ENCODE peak calls at places on chromosomes 12 and 14, in nine cellular contexts. One of them, this sample, is unnamed.

GRCh38 chr12:2239376-2240010 is 186.7 kb downstream of the CACNA1C start:
- DNase-seq in endothelial cell: no peak
- DNase-seq in nephron progenitor cell: no peak
- DNase-seq in astrocyte of the spinal cord: no peak
- DNase-seq in Caco-2: no peak
- DNase-seq in astrocyte: no peak
- DNase-seq in omental fat pad: no peak
- DNase-seq in endodermal cell: no peak
- DNase-seq in AG04450: no peak
- DNase-seq in this sample: no peak

GRCh38 chr14:96257056-96257455 is 1.0 kb downstream of the BDKRB1 start:
- DNase-seq in nephron progenitor cell: no peak
- DNase-seq in omental fat pad: no peak
- DNase-seq in Caco-2: no peak
- DNase-seq in astrocyte of the spinal cord: no peak
- DNase-seq in endothelial cell: no peak
- DNase-seq in AG04450: no peak
- DNase-seq in astrocyte: no peak
- DNase-seq in endodermal cell: no peak
- DNase-seq in this sample: no peak

GRCh38 chr12:53170245-53170644 is 10.3 kb upstream of the ZNF740 start:
- DNase-seq in astrocyte of the spinal cord: no peak
- DNase-seq in endodermal cell: peak; percentile 44
- DNase-seq in astrocyte: no peak
- DNase-seq in AG04450: no peak
- DNase-seq in Caco-2: no peak
- DNase-seq in endothelial cell: no peak
- DNase-seq in nephron progenitor cell: no peak
- DNase-seq in omental fat pad: no peak
- DNase-seq in this sample: no peak

GRCh38 chr12:69676257-69677012 is 22.7 kb downstream of the BEST3 start:
- DNase-seq in endodermal cell: no peak
- DNase-seq in nephron progenitor cell: no peak
- DNase-seq in astrocyte: no peak
- DNase-seq in Caco-2: no peak
- DNase-seq in endothelial cell: no peak
- DNase-seq in AG04450: no peak
- DNase-seq in omental fat pad: no peak
- DNase-seq in astrocyte of the spinal cord: no peak
- DNase-seq in this sample: no peak

GRCh38 chr12:101696477-101697196 is 803 bp upstream of the CHPT1 start:
- DNase-seq in omental fat pad: no peak
- DNase-seq in AG04450: no peak
- DNase-seq in endothelial cell: no peak
- DNase-seq in nephron progenitor cell: no peak
- DNase-seq in endodermal cell: no peak
- DNase-seq in astrocyte: no peak
- DNase-seq in Caco-2: peak; percentile 74
- DNase-seq in astrocyte of the spinal cord: no peak
- DNase-seq in this sample: peak; percentile 40

GRCh38 chr14:93970967-93971634 is 5.3 kb downstream of the ASB2 start:
- DNase-seq in endodermal cell: no peak
- DNase-seq in endothelial cell: no peak
- DNase-seq in AG04450: no peak
- DNase-seq in Caco-2: no peak
- DNase-seq in astrocyte of the spinal cord: no peak
- DNase-seq in nephron progenitor cell: no peak
- DNase-seq in astrocyte: no peak
- DNase-seq in omental fat pad: no peak
- DNase-seq in this sample: no peak

GRCh38 chr14:104868811-104869572 is 3.9 kb downstream of the CEP170B start:
- DNase-seq in astrocyte: no peak
- DNase-seq in endodermal cell: no peak
- DNase-seq in Caco-2: no peak
- DNase-seq in endothelial cell: no peak
- DNase-seq in omental fat pad: no peak
- DNase-seq in nephron progenitor cell: no peak
- DNase-seq in AG04450: no peak
- DNase-seq in astrocyte of the spinal cord: no peak
- DNase-seq in this sample: no peak

GRCh38 chr12:1536817-1537216 is 57.6 kb downstream of the FBXL14 start:
- DNase-seq in endothelial cell: no peak
- DNase-seq in endodermal cell: no peak
- DNase-seq in nephron progenitor cell: no peak
- DNase-seq in AG04450: no peak
- DNase-seq in astrocyte of the spinal cord: no peak
- DNase-seq in astrocyte: no peak
- DNase-seq in Caco-2: no peak
- DNase-seq in omental fat pad: no peak
- DNase-seq in this sample: no peak

GRCh38 chr12:107144990-107145389 is 51.6 kb upstream of the CRY1 start:
- DNase-seq in AG04450: no peak
- DNase-seq in astrocyte of the spinal cord: no peak
- DNase-seq in Caco-2: no peak
- DNase-seq in astrocyte: peak; percentile 10
- DNase-seq in endothelial cell: no peak
- DNase-seq in endodermal cell: no peak
- DNase-seq in nephron progenitor cell: no peak
- DNase-seq in omental fat pad: no peak
- DNase-seq in this sample: peak; percentile 23

DNA sequence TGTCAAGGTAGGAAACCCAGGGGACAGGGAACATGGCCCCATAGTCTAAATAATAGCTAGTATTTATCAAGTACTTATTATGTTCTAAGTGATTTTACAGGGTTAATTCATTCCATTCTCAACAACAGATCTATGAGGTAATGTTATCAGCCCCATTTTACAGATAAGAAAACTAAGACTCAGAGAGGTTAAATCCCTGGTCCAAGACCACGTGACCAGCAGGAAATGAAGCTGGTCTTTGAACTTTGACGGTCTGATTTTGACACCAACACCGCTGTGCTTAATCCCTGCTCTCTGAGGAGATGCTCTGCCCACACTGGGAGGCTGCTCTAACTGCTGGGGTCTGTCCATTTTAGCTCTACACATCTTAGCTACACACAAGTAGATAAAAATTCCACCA is 253.5 kb downstream of the SPTSSA start:
- DNase-seq in Caco-2: no peak
- DNase-seq in nephron progenitor cell: no peak
- DNase-seq in omental fat pad: no peak
- DNase-seq in astrocyte of the spinal cord: no peak
- DNase-seq in endothelial cell: no peak
- DNase-seq in endodermal cell: no peak
- DNase-seq in astrocyte: no peak
- DNase-seq in AG04450: no peak
- DNase-seq in this sample: no peak
- TF ChIP-seq CTCF in Caco-2: no peak
- TF ChIP-seq CTCF in nephron progenitor cell: no peak
- TF ChIP-seq CTCF in omental fat pad: no peak
- TF ChIP-seq CTCF in astrocyte of the spinal cord: no peak
- TF ChIP-seq CTCF in endothelial cell: no peak
- TF ChIP-seq CTCF in endodermal cell: no peak
- TF ChIP-seq CTCF in astrocyte: no peak
- TF ChIP-seq CTCF in AG04450: no peak
- TF ChIP-seq CTCF in this sample: no peak

DNA sequence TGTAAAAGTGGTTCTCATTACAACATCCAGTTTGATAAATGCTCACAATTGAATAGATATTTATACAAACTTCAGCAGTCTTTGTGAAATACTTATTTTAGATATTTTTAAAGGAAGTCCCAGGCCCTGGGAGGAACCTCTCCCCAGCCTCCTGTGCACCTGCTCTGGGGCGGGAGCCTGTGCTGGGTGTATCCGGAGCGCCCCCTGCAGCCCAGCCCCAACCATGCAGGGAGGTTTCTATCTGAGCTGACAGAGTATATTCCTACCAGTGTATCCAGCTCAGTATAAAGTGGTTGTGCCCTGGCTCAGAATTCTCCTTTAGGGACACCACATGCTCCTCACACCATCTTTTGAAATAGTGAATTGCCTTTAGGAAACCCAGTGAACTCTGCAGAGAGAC is 851.8 kb downstream of the TMEM121 start:
- DNase-seq in Caco-2: no peak
- DNase-seq in omental fat pad: no peak
- DNase-seq in astrocyte of the spinal cord: no peak
- DNase-seq in astrocyte: no peak
- DNase-seq in nephron progenitor cell: no peak
- DNase-seq in endothelial cell: no peak
- DNase-seq in AG04450: no peak
- DNase-seq in endodermal cell: no peak
- DNase-seq in this sample: no peak
- TF ChIP-seq CTCF in Caco-2: no peak
- TF ChIP-seq CTCF in omental fat pad: no peak
- TF ChIP-seq CTCF in astrocyte of the spinal cord: no peak
- TF ChIP-seq CTCF in astrocyte: no peak
- TF ChIP-seq CTCF in nephron progenitor cell: no peak
- TF ChIP-seq CTCF in endothelial cell: no peak
- TF ChIP-seq CTCF in AG04450: no peak
- TF ChIP-seq CTCF in endodermal cell: no peak
- TF ChIP-seq CTCF in this sample: no peak

GRCh38 chr14:106460916-106461315 is 934.5 kb downstream of the TMEM121 start:
- DNase-seq in endothelial cell: no peak
- DNase-seq in endodermal cell: no peak
- DNase-seq in astrocyte: no peak
- DNase-seq in nephron progenitor cell: no peak
- DNase-seq in astrocyte of the spinal cord: no peak
- DNase-seq in Caco-2: no peak
- DNase-seq in AG04450: no peak
- DNase-seq in omental fat pad: no peak
- DNase-seq in this sample: no peak

GRCh38 chr14:106455026-106455425 is 928.6 kb downstream of the TMEM121 start:
- DNase-seq in nephron progenitor cell: no peak
- DNase-seq in endothelial cell: no peak
- DNase-seq in Caco-2: no peak
- DNase-seq in astrocyte: no peak
- DNase-seq in endodermal cell: no peak
- DNase-seq in astrocyte of the spinal cord: no peak
- DNase-seq in omental fat pad: no peak
- DNase-seq in AG04450: no peak
- DNase-seq in this sample: no peak

DNA sequence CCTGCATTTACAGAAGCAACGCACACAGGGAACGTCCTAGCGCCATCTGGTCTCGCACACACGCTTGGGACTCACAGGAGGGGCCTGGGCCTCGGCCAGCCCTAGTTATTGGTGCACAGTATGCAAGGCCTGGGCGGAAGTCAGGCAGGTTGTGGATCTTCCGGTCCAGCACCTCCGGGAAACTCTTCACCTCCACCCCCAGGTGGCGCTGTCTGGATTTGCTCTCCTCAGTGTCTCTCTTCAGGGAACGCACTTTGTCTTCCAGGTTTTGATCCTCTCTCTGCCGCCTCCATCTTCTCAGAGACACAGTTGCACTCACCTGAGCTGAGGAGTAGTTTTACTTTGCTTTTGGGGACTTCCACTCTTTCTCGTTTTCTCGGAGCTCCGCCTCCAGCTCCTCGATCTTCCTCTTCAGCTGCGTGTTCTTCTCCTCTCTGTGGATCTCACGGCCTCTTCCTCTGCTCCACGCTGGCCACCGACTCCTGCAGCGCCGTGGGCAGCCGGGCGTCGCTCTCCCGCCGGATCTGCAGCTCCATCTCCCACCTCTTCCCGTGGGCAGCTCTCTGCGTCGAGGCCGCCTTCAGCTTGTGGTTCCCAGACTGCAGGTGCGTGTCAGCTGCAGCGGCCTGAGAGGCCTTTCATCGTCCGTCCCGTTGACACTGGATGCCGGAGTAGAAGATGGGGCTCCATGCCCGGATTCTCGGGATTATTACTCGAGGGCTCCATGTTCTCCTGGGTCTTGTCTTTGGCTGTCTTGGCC is 933.8 kb downstream of the TMEM121 start:
- DNase-seq in nephron progenitor cell: no peak
- DNase-seq in Caco-2: peak; percentile 29
- DNase-seq in astrocyte of the spinal cord: no peak
- DNase-seq in AG04450: no peak
- DNase-seq in omental fat pad: no peak
- DNase-seq in endothelial cell: no peak
- DNase-seq in astrocyte: no peak
- DNase-seq in endodermal cell: peak; percentile 43
- DNase-seq in this sample: no peak
- TF ChIP-seq CTCF in nephron progenitor cell: no peak
- TF ChIP-seq CTCF in Caco-2: peak; percentile 20
- TF ChIP-seq CTCF in astrocyte of the spinal cord: no peak
- TF ChIP-seq CTCF in AG04450: no peak
- TF ChIP-seq CTCF in omental fat pad: no peak
- TF ChIP-seq CTCF in endothelial cell: peak; percentile 22
- TF ChIP-seq CTCF in astrocyte: no peak
- TF ChIP-seq CTCF in endodermal cell: peak; percentile 36
- TF ChIP-seq CTCF in this sample: no peak

DNA sequence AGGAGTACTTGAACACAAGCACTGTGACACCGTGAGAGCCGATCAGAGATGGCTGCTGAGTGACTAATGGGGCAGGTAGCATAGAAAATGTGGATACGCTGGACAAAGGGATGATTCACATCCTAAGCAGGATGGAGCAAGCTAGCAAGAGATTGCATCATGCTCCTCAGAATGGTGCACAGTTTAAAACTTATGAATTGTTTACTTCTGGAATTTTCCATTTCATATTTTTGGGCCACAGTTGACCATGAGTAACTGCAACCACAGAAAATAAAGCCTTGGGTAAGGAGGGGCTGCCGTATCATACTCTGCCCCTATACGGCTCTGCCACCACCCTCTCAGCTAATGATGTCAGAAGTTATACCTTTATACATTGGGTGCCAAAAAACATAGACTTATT is 23.3 kb upstream of the MARK3 start:
- DNase-seq in endothelial cell: no peak
- DNase-seq in astrocyte: peak; percentile 96
- DNase-seq in nephron progenitor cell: no peak
- DNase-seq in Caco-2: no peak
- DNase-seq in AG04450: peak; percentile 85
- DNase-seq in astrocyte of the spinal cord: peak; percentile 91
- DNase-seq in endodermal cell: no peak
- DNase-seq in omental fat pad: no peak
- DNase-seq in this sample: peak; percentile 98
- TF ChIP-seq CTCF in endothelial cell: no peak
- TF ChIP-seq CTCF in astrocyte: no peak
- TF ChIP-seq CTCF in nephron progenitor cell: no peak
- TF ChIP-seq CTCF in Caco-2: no peak
- TF ChIP-seq CTCF in AG04450: no peak
- TF ChIP-seq CTCF in astrocyte of the spinal cord: no peak
- TF ChIP-seq CTCF in endodermal cell: no peak
- TF ChIP-seq CTCF in omental fat pad: no peak
- TF ChIP-seq CTCF in this sample: peak; percentile 10